ENCODE peak calls at places on chromosomes 13 and 19, in nine cellular contexts. I is choroid plexus epithelial cell, C is WTC11, V is neural progenitor cell, F is Caco-2, Y is IMR-90, T is foreskin fibroblast, L is esophagus squamous epithelium, M is breast epithelium. O is an unnamed sample.

GRCh38 chr19:46524272-46524671 is 28.6 kb upstream of the PNMA8B start:
- DNase-seq in I (no peak), C (no peak), V (no peak), F (no peak), Y (no peak), T (no peak), L (no peak), M (no peak), O (no peak)

GRCh38 chr19:7888826-7889217 is 512 bp downstream of the LRRC8E start:
- DNase-seq in I (no peak), C (no peak), V (no peak), F (no peak), Y (no peak), T (no peak), L (no peak), M (no peak), O (no peak)

GRCh38 chr19:50557009-50557613 is 11.1 kb downstream of the LRRC4B start:
- DNase-seq in I (no peak), C (no peak), V (peak; percentile 46), F (peak; percentile 34), Y (no peak), T (no peak), L (no peak), M (no peak), O (no peak)

GRCh38 chr13:93535256-93535655 is 308.6 kb downstream of the GPC6 start:
- DNase-seq in I (peak; percentile 70), C (no peak), V (no peak), F (no peak), Y (peak; percentile 76), T (peak; percentile 69), L (no peak), M (no peak), O (no peak)

GRCh38 chr13:77563110-77563509 is 27.6 kb downstream of the SCEL start:
- DNase-seq in I (peak; percentile 65), C (no peak), V (no peak), F (peak; percentile 49), Y (peak; percentile 17), T (peak; percentile 37), L (no peak), M (no peak), O (no peak)

GRCh38 chr19:32671883-32672282 is 3.1 kb downstream of the ANKRD27 start:
- DNase-seq in I (peak; percentile 42), C (no peak), V (no peak), F (no peak), Y (no peak), T (no peak), L (no peak), M (no peak), O (no peak)

GRCh38 chr13:77853701-77854100 is 64.9 kb downstream of the EDNRB start:
- DNase-seq in I (no peak), C (peak; percentile 13), V (peak; percentile 95), F (no peak), Y (no peak), T (no peak), L (no peak), M (no peak), O (no peak)

GRCh38 chr13:74133657-74134201 is 475 bp downstream of the KLF12 start:
- DNase-seq in I (peak; percentile 97), C (peak; percentile 83), V (peak; percentile 89), F (peak; percentile 71), Y (peak; percentile 95), T (peak; percentile 96), L (peak; percentile 78), M (peak; percentile 73), O (peak; percentile 70)

GRCh38 chr13:41547253-41548000 is 90.1 kb downstream of the RGCC start:
- DNase-seq in I (peak; percentile 37), C (no peak), V (no peak), F (no peak), Y (no peak), T (peak; percentile 36), L (no peak), M (no peak), O (no peak)

GRCh38 chr13:41548031-41548430 is 90.7 kb downstream of the RGCC start:
- DNase-seq in I (no peak), C (no peak), V (no peak), F (no peak), Y (no peak), T (no peak), L (no peak), M (no peak), O (no peak)

GRCh38 chr13:41544824-41545707 is 87.7 kb downstream of the RGCC start:
- DNase-seq in I (peak; percentile 21), C (no peak), V (no peak), F (no peak), Y (peak; percentile 28), T (peak; percentile 31), L (no peak), M (no peak), O (no peak)

GRCh38 chr13:41548870-41549269 is 91.5 kb downstream of the RGCC start:
- DNase-seq in I (no peak), C (no peak), V (no peak), F (no peak), Y (no peak), T (no peak), L (no peak), M (no peak), O (no peak)

GRCh38 chr13:41546372-41547252 is 89.3 kb downstream of the RGCC start:
- DNase-seq in I (peak; percentile 71), C (no peak), V (no peak), F (no peak), Y (peak; percentile 89), T (peak; percentile 80), L (no peak), M (no peak), O (no peak)
- TF ChIP-seq CTCF in I (no peak), C (no peak), V (no peak), F (no peak), Y (no peak), T (no peak), L (no peak), M (no peak), O (no peak)

GRCh38 chr19:54209058-54209747 is 8.5 kb downstream of the RPS9 start:
- DNase-seq in I (peak; percentile 14), C (peak; percentile 36), V (no peak), F (peak; percentile 43), Y (no peak), T (peak; percentile 29), L (no peak), M (no peak), O (no peak)

GRCh38 chr19:54209748-54210494 is 9.3 kb downstream of the RPS9 start:
- DNase-seq in I (peak; percentile 99), C (no peak), V (no peak), F (peak; percentile 70), Y (peak; percentile 98), T (peak; percentile 99), L (no peak), M (peak; percentile 76), O (no peak)

GRCh38 chr19:54207908-54208783 is 7.5 kb downstream of the RPS9 start:
- DNase-seq in I (peak; percentile 99), C (no peak), V (no peak), F (peak; percentile 48), Y (peak; percentile 78), T (peak; percentile 86), L (no peak), M (no peak), O (no peak)

GRCh38 chr19:54208784-54209057 is 8.1 kb downstream of the RPS9 start:
- DNase-seq in I (no peak), C (no peak), V (no peak), F (no peak), Y (no peak), T (peak; percentile 52), L (no peak), M (no peak), O (no peak)

DNA sequence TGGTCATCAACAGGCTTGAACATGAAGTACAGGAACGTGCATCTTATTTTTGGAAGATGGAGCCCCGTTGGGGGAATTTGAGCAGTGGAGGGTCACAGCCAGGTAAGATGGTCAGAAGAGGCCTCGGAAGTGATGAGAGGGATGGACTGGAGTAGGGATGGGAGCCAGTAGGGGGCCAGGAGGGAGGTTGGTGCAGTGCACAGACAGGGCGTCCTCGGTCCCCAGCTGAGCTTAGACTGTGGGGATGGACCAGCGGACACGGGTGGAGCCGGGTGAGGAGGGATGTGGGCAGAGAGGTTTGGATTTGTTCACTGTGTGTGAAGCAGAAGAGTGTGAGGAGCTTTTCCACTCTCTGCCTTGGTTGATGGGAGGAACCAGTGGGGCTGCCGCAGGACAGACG is 10.6 kb downstream of the RPS9 start:
- DNase-seq in I (no peak), C (no peak), V (no peak), F (no peak), Y (no peak), T (no peak), L (no peak), M (no peak), O (no peak)
- TF ChIP-seq CTCF in I (no peak), C (no peak), V (no peak), F (peak; percentile 10), Y (no peak), T (no peak), L (no peak), M (no peak), O (no peak)

DNA sequence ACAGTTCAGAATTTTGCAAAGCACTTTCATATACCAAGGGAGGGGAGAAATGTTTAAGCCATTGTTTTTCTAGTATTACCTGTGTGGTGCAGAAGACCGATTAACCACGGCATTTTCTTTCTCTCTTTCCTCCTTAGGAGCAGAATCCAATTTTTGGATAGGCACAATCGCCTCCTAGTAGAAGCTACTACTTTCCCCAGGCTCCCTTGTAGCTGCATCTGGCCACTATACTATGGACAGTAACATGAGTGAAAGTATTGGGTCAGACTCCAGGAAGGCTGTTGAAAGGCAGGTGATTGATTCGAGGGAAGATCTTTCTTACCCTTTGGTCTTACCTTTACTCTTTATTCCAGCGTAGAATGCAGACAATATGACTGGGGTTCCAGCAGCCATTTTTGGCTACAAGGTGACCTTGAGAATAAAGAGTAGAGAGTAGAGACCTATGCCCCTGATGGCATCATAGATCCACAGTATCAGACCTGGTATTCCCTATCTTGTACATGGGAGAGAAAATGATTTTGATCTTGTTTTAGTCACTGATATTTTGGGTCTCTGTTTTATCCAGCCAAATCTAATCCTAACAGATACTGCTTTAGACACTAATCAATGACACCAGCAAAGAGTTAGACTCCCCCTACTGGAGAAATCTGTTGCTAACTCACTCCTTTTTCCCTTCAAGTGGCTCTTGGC is 77.0 kb downstream of the LRRC63 start:
- DNase-seq in I (peak; percentile 76), C (no peak), V (peak; percentile 68), F (peak; percentile 61), Y (peak; percentile 22), T (peak; percentile 73), L (no peak), M (no peak), O (peak; percentile 12)
- TF ChIP-seq CTCF in I (peak; percentile 80), C (peak; percentile 45), V (peak; percentile 84), F (peak; percentile 72), Y (peak; percentile 50), T (peak; percentile 78), L (peak; percentile 36), M (peak; percentile 34), O (peak; percentile 68)

GRCh38 chr19:54029930-54030490 is 33.7 kb downstream of the VSTM1 start:
- DNase-seq in I (peak; percentile 77), C (peak; percentile 86), V (peak; percentile 81), F (peak; percentile 73), Y (peak; percentile 54), T (peak; percentile 83), L (no peak), M (no peak), O (peak; percentile 72)

GRCh38 chr19:54026656-54027055 is 35.2 kb downstream of the CACNG6 start:
- DNase-seq in I (no peak), C (no peak), V (no peak), F (no peak), Y (no peak), T (no peak), L (no peak), M (no peak), O (no peak)

GRCh38 chr19:54035215-54036178 is 28.2 kb downstream of the VSTM1 start:
- DNase-seq in I (peak; percentile 75), C (no peak), V (peak; percentile 75), F (no peak), Y (peak; percentile 78), T (peak; percentile 95), L (no peak), M (no peak), O (no peak)

DNA sequence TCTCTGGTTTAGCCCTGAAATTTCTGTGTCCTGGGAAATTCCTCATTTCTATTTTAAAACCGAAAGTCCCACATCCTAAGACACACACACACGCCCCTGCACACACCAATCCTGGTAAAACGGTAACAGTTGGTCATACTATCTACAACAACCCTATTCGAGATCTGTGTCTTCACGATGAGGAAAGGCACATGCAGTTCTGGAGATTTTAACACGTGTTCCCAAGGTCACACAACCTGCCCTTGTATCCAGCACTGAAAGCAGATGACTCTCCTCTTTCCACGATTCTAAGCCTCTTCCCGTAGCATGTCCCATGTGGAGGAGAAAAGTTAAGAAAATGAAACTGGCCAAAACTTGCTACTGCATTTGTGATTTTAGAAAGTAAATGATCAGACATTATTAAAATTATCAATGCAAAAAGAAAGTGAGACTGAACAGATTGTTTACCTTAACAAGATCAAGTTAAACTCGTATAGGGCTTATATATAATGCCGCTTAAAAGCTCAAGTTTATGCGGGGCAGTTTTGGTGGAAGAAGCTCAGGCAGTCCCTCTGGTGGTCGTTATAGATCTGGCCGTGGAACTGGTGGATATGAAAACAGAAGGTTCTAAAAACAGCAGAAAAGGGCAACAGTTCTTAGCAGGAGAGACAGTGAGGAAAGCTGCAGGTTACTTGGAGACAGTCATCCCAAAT is 32.7 kb downstream of the VSTM1 start:
- DNase-seq in I (peak; percentile 52), C (no peak), V (no peak), F (peak; percentile 33), Y (peak; percentile 24), T (peak; percentile 71), L (no peak), M (no peak), O (peak; percentile 24)
- TF ChIP-seq CTCF in I (peak; percentile 76), C (peak; percentile 14), V (peak; percentile 48), F (no peak), Y (peak; percentile 35), T (peak; percentile 65), L (no peak), M (peak; percentile 12), O (peak; percentile 51)

O was measured in endothelial cell.